ENCODE peak calls at places on chromosomes 11 and 22, in nine cellular contexts. V, F, P, C, K, A, L, Q and I are unnamed samples.

GRCh38 chr11:17208257-17208999 is 642 bp upstream of the PIK3C2A start:
- DNase-seq in V (no peak), F (no peak), P (peak; percentile 59), C (no peak), K (peak; percentile 48), A (no peak), L (peak; percentile 74), Q (peak; percentile 55), I (peak; percentile 86)

GRCh38 chr11:83033972-83034672 is 37.6 kb downstream of the RAB30 start:
- DNase-seq in V (peak; percentile 56), F (peak; percentile 24), P (peak; percentile 71), C (no peak), K (no peak), A (peak; percentile 62), L (no peak), Q (no peak), I (peak; percentile 35)

GRCh38 chr11:8262552-8263108 is 1.0 kb downstream of the LMO1 start:
- DNase-seq in V (peak; percentile 56), F (peak; percentile 50), P (peak; percentile 55), C (no peak), K (no peak), A (peak; percentile 98), L (peak; percentile 81), Q (peak; percentile 50), I (peak; percentile 92)

GRCh38 chr11:117750916-117751773 is 45.9 kb downstream of the DSCAML1 start:
- DNase-seq in V (no peak), F (no peak), P (no peak), C (no peak), K (no peak), A (no peak), L (no peak), Q (no peak), I (no peak)

GRCh38 chr11:225734-226453 is 10.2 kb downstream of the SIRT3 start:
- DNase-seq in V (no peak), F (no peak), P (peak; percentile 50), C (no peak), K (no peak), A (peak; percentile 82), L (no peak), Q (peak; percentile 17), I (no peak)

GRCh38 chr11:86686531-86686930 is 14.1 kb upstream of the ME3 start:
- DNase-seq in V (no peak), F (no peak), P (no peak), C (no peak), K (no peak), A (no peak), L (no peak), Q (no peak), I (no peak)

GRCh38 chr11:71086687-71087258 is 165.6 kb downstream of the SHANK2 start:
- DNase-seq in V (peak; percentile 18), F (no peak), P (peak; percentile 10), C (peak; percentile 30), K (no peak), A (peak; percentile 84), L (peak; percentile 38), Q (no peak), I (peak; percentile 82)

GRCh38 chr22:42937164-42937854 is 77.6 kb downstream of the PACSIN2 start:
- DNase-seq in V (no peak), F (no peak), P (peak; percentile 87), C (peak; percentile 42), K (peak; percentile 28), A (peak; percentile 94), L (no peak), Q (peak; percentile 64), I (no peak)

GRCh38 chr11:83051760-83052671 is 19.7 kb downstream of the RAB30 start:
- DNase-seq in V (peak; percentile 44), F (peak; percentile 49), P (peak; percentile 98), C (no peak), K (no peak), A (peak; percentile 88), L (no peak), Q (no peak), I (no peak)

GRCh38 chr22:38065539-38065938 is 8.3 kb downstream of the PICK1 start:
- DNase-seq in V (no peak), F (no peak), P (no peak), C (no peak), K (no peak), A (peak; percentile 53), L (no peak), Q (no peak), I (no peak)

GRCh38 chr22:38068641-38069371 is 11.6 kb downstream of the PICK1 start:
- DNase-seq in V (no peak), F (no peak), P (no peak), C (no peak), K (no peak), A (peak; percentile 62), L (no peak), Q (no peak), I (no peak)

GRCh38 chr22:38067771-38068360 is 10.7 kb downstream of the PICK1 start:
- DNase-seq in V (no peak), F (no peak), P (no peak), C (no peak), K (no peak), A (peak; percentile 62), L (no peak), Q (no peak), I (no peak)

GRCh38 chr22:38066381-38067027 is 9.3 kb downstream of the PICK1 start:
- DNase-seq in V (no peak), F (no peak), P (no peak), C (no peak), K (no peak), A (peak; percentile 59), L (no peak), Q (no peak), I (no peak)

GRCh38 chr22:38067028-38067415 is 9.8 kb downstream of the PICK1 start:
- DNase-seq in V (no peak), F (no peak), P (no peak), C (no peak), K (no peak), A (peak; percentile 65), L (no peak), Q (no peak), I (no peak)
- H3K36me3 ChIP-seq in V (peaks cover 2% of the 10 kb centered on the region), F (no peaks in the 10 kb centered on the region), P (peaks cover 16% of the 10 kb centered on the region), C (no peaks in the 10 kb centered on the region), K (peaks cover 8% of the 10 kb centered on the region), A (peaks cover 27% of the 10 kb centered on the region), L (peaks cover 50% of the 10 kb centered on the region), Q (peaks cover 14% of the 10 kb centered on the region), I (no peaks in the 10 kb centered on the region)

GRCh38 chr11:66492161-66492865 is 12.1 kb downstream of the DPP3 start:
- DNase-seq in V (no peak), F (no peak), P (no peak), C (no peak), K (no peak), A (peak; percentile 51), L (no peak), Q (no peak), I (no peak)

GRCh38 chr11:66491315-66491935 is 11.2 kb downstream of the DPP3 start:
- DNase-seq in V (no peak), F (no peak), P (no peak), C (peak; percentile 41), K (no peak), A (peak; percentile 82), L (no peak), Q (no peak), I (peak; percentile 59)

GRCh38 chr11:66494935-66495334 is 14.7 kb downstream of the DPP3 start:
- DNase-seq in V (no peak), F (no peak), P (no peak), C (no peak), K (no peak), A (peak; percentile 71), L (no peak), Q (no peak), I (peak; percentile 30)

GRCh38 chr11:66494458-66494857 is 14.2 kb downstream of the DPP3 start:
- DNase-seq in V (no peak), F (no peak), P (no peak), C (no peak), K (no peak), A (no peak), L (no peak), Q (no peak), I (no peak)

DNA sequence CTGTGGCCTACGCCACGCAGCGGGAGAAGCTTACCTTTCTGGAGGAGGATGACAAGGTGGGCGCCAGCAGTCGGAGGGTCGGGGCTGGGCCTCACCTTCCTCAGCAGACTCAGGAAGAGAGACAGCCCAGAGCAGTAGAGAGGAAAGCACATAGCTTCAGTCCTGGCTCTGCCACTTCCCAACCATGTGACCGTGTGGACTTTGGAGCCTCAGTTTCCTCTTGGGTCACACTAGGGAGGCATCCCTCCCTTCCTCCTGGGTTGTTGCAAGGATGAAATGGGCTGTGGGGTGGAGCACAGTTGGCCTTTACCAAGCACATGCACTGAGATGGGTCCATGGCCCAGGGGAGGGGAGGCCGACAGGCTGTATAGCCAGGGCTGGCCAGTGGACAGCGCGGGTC is 12.9 kb downstream of the DPP3 start:
- DNase-seq in V (no peak), F (no peak), P (no peak), C (no peak), K (no peak), A (peak; percentile 25), L (no peak), Q (no peak), I (no peak)
- H3K36me3 ChIP-seq in V (no peaks in the 10 kb centered on the region), F (no peaks in the 10 kb centered on the region), P (peaks cover 51% of the 10 kb centered on the region), C (peaks cover 55% of the 10 kb centered on the region), K (peaks cover 15% of the 10 kb centered on the region), A (peaks cover 41% of the 10 kb centered on the region), L (peaks cover 84% of the 10 kb centered on the region), Q (no peaks in the 10 kb centered on the region), I (no peaks in the 10 kb centered on the region)

GRCh38 chr11:77044356-77044755 is 10.2 kb downstream of the B3GNT6 start:
- DNase-seq in V (no peak), F (no peak), P (no peak), C (no peak), K (no peak), A (no peak), L (no peak), Q (no peak), I (no peak)
- H3K36me3 ChIP-seq in V (no peaks in the 10 kb centered on the region), F (no peaks in the 10 kb centered on the region), P (no peaks in the 10 kb centered on the region), C (no peaks in the 10 kb centered on the region), K (no peaks in the 10 kb centered on the region), A (no peaks in the 10 kb centered on the region), L (no peaks in the 10 kb centered on the region), Q (no peaks in the 10 kb centered on the region), I (no peaks in the 10 kb centered on the region)

DNA sequence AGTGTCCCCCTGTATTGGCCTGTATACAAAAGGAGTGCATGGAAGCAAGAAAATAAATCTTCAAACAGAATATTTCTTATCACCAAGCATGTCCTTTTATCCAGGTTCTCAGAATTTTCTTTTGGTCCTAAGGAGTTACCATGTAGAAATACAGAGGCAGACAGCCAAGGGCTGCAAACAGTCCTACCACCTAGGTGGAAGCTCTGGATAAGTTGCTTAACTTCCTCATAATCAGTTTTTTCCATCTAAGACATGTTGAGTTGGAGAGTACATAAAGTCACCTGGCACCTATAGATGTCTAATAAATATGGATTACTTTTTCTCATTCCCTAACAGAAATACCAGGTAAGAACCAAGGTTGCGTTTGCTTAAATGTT is 57.0 kb upstream of the BLID start:
- DNase-seq in V (no peak), F (no peak), P (no peak), C (no peak), K (no peak), A (no peak), L (no peak), Q (no peak), I (no peak)
- H3K36me3 ChIP-seq in V (no peaks in the 10 kb centered on the region), F (no peaks in the 10 kb centered on the region), P (peaks cover 44% of the 10 kb centered on the region), C (no peaks in the 10 kb centered on the region), K (no peaks in the 10 kb centered on the region), A (peaks cover 62% of the 10 kb centered on the region), L (no peaks in the 10 kb centered on the region), Q (no peaks in the 10 kb centered on the region), I (no peaks in the 10 kb centered on the region)